ENCODE peak calls at places on chromosomes 4 and X, in five cellular contexts. One of them, this sample, is unnamed. For H3K4me1, the result is how much of the 10 kb centered on the place peaks cover.

GRCh38 chrX:40539214-40540142 is 41.3 kb upstream of the ATP6AP2 start:
- DNase-seq in mesenchymal stem cell: peak
- DNase-seq in IMR-90: peak
- DNase-seq in H9: peak
- DNase-seq in neuronal stem cell: no peak
- DNase-seq in this sample: peak

GRCh38 chr4:127498366-127498765 is 134.4 kb upstream of the INTU start:
- DNase-seq in neuronal stem cell: no peak
- DNase-seq in IMR-90: no peak
- DNase-seq in H9: no peak
- DNase-seq in mesenchymal stem cell: no peak
- DNase-seq in this sample: no peak

GRCh38 chr4:152957437-152958185 is 21.5 kb downstream of the FHDC1 start:
- DNase-seq in mesenchymal stem cell: peak
- DNase-seq in neuronal stem cell: no peak
- DNase-seq in H9: no peak
- DNase-seq in IMR-90: no peak
- DNase-seq in this sample: peak

GRCh38 chr4:10002278-10002677 is 19.0 kb downstream of the SLC2A9 start:
- DNase-seq in neuronal stem cell: no peak
- DNase-seq in IMR-90: no peak
- DNase-seq in mesenchymal stem cell: no peak
- DNase-seq in H9: no peak
- DNase-seq in this sample: no peak

GRCh38 chr4:41448935-41449334 is 89.0 kb upstream of the LIMCH1 start:
- DNase-seq in IMR-90: no peak
- DNase-seq in mesenchymal stem cell: peak
- DNase-seq in H9: no peak
- DNase-seq in neuronal stem cell: no peak
- DNase-seq in this sample: no peak

GRCh38 chr4:76687730-76688441 is 210.1 kb downstream of the SOWAHB start:
- DNase-seq in IMR-90: no peak
- DNase-seq in mesenchymal stem cell: peak
- DNase-seq in neuronal stem cell: no peak
- DNase-seq in H9: no peak
- DNase-seq in this sample: peak

GRCh38 chr4:5635826-5636196 is 72.5 kb downstream of the EVC2 start:
- DNase-seq in IMR-90: peak
- DNase-seq in mesenchymal stem cell: no peak
- DNase-seq in H9: no peak
- DNase-seq in neuronal stem cell: no peak
- DNase-seq in this sample: no peak

GRCh38 chr4:177250056-177250696 is 59.5 kb upstream of the NEIL3 start:
- DNase-seq in H9: peak
- DNase-seq in IMR-90: peak
- DNase-seq in mesenchymal stem cell: peak
- DNase-seq in neuronal stem cell: peak
- DNase-seq in this sample: peak

GRCh38 chr4:98482847-98483806 is 175.3 kb downstream of the TSPAN5 start:
- DNase-seq in neuronal stem cell: no peak
- DNase-seq in H9: no peak
- DNase-seq in IMR-90: peak
- DNase-seq in mesenchymal stem cell: no peak
- DNase-seq in this sample: no peak

GRCh38 chr4:147942729-147943128 is 210.8 kb downstream of the ARHGAP10 start:
- DNase-seq in H9: no peak
- DNase-seq in mesenchymal stem cell: no peak
- DNase-seq in neuronal stem cell: no peak
- DNase-seq in IMR-90: peak
- DNase-seq in this sample: peak

GRCh38 chrX:10101269-10101668 is 55.5 kb upstream of the CLCN4 start:
- DNase-seq in IMR-90: peak
- DNase-seq in H9: no peak
- DNase-seq in neuronal stem cell: no peak
- DNase-seq in mesenchymal stem cell: peak
- DNase-seq in this sample: no peak

GRCh38 chr4:24285759-24286158 is 298.6 kb downstream of the DHX15 start:
- DNase-seq in IMR-90: no peak
- DNase-seq in neuronal stem cell: no peak
- DNase-seq in H9: no peak
- DNase-seq in mesenchymal stem cell: no peak
- DNase-seq in this sample: no peak

GRCh38 chr4:157896726-157897125 is 276.1 kb downstream of the GASK1B start:
- DNase-seq in mesenchymal stem cell: no peak
- DNase-seq in IMR-90: no peak
- DNase-seq in neuronal stem cell: no peak
- DNase-seq in H9: no peak
- DNase-seq in this sample: peak

GRCh38 chr4:87333267-87333666 is 10.6 kb upstream of the HSD17B13 start:
- DNase-seq in mesenchymal stem cell: no peak
- DNase-seq in neuronal stem cell: no peak
- DNase-seq in IMR-90: no peak
- DNase-seq in H9: no peak
- DNase-seq in this sample: no peak

GRCh38 chr4:43339435-43339834 is 446.9 kb downstream of the GRXCR1 start:
- DNase-seq in IMR-90: peak
- DNase-seq in H9: no peak
- DNase-seq in mesenchymal stem cell: peak
- DNase-seq in neuronal stem cell: no peak
- DNase-seq in this sample: no peak

GRCh38 chr4:40246547-40246900 is 49.7 kb downstream of the RHOH start:
- DNase-seq in mesenchymal stem cell: no peak
- DNase-seq in neuronal stem cell: no peak
- DNase-seq in H9: no peak
- DNase-seq in IMR-90: no peak
- DNase-seq in this sample: no peak
- H3K4me1 ChIP-seq in mesenchymal stem cell: under half
- H3K4me1 ChIP-seq in neuronal stem cell: under half
- H3K4me1 ChIP-seq in H9: under half
- H3K4me1 ChIP-seq in IMR-90: under half
- H3K4me1 ChIP-seq in this sample: under half

DNA sequence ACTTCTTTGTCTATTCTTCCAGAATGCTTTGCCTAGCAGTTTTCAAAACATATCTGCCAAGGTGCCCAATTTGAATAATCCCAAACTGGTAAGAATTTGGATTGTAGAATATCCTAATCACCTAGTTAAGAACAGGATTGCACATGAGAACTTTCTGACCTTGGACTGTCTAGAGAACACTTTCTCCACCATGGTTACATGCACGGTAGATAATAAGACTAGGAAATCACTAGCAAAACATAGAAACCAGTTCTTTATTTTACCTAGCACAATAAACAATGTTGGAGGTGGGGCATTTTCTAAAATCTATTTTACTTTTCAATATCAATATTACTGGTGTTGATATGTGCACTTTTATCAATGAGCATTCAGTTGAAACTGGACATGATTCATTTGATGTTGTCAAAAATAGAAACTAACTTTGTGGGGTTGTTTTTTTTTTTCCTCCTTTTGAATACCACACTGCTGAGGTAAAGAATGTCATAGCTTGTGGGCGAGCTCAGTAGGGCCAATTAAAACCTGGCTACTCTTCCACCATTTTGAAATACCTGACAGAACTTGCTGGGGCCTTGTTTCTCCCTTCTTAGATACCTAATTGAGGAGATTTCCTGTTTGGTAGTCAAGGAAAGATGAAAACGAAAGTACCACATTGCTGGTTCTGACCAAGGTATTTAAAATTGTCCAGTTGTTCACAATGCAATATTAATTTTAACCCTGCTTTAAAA is 10.4 kb downstream of the MID1IP1 start:
- DNase-seq in IMR-90: no peak
- DNase-seq in neuronal stem cell: no peak
- DNase-seq in H9: no peak
- DNase-seq in mesenchymal stem cell: peak
- DNase-seq in this sample: peak
- H2AK5ac ChIP-seq in IMR-90: no peak
- H2AK5ac ChIP-seq in neuronal stem cell: no peak
- H2AK5ac ChIP-seq in H9: no peak
- H2AK5ac ChIP-seq in mesenchymal stem cell: no peak
- H2AK5ac ChIP-seq in this sample: no peak

DNA sequence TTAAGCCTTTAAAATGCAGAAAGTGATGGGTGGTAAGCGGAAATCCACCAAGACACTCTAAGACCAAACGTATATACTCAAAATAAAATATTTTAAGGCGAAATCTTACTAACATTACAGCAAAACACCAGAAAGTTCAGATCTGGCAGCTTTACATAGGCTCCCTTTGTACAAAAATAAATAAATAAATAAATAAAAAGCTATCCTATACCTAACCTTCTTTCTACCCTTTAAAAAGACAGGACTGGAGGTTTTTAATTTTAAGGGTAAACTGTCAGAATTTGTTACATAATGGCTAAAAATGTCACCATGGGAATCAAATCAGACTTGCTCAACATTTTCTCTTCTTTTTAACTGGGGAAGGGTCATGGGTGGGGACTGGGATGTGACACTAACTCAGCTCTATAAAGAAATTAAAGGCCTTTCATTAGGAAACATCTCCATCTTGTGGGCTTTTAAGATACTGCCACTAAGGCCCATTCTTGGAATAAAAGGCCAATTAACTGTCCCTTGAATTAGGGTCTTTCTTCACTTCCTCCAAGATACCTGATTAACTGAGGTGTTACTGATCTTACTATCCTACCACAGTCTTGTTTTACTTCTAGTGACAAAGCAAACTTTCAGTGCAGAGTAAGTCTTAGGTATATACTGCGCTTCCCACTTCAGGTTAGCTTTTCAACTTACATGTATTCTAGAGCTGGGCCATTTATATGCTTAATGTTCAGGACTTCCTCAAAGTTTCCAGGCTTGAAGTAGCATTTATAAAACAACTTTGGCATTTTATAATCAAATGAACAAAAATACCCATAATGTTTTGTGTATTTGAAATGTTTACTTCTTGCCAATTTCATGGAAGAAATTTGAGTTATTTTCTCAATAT is 13.3 kb downstream of the HNRNPD start:
- DNase-seq in mesenchymal stem cell: peak
- DNase-seq in neuronal stem cell: peak
- DNase-seq in IMR-90: peak
- DNase-seq in H9: no peak
- DNase-seq in this sample: peak
- H3K4me1 ChIP-seq in mesenchymal stem cell: under half
- H3K4me1 ChIP-seq in neuronal stem cell: under half
- H3K4me1 ChIP-seq in IMR-90: under half
- H3K4me1 ChIP-seq in H9: under half
- H3K4me1 ChIP-seq in this sample: under half

DNA sequence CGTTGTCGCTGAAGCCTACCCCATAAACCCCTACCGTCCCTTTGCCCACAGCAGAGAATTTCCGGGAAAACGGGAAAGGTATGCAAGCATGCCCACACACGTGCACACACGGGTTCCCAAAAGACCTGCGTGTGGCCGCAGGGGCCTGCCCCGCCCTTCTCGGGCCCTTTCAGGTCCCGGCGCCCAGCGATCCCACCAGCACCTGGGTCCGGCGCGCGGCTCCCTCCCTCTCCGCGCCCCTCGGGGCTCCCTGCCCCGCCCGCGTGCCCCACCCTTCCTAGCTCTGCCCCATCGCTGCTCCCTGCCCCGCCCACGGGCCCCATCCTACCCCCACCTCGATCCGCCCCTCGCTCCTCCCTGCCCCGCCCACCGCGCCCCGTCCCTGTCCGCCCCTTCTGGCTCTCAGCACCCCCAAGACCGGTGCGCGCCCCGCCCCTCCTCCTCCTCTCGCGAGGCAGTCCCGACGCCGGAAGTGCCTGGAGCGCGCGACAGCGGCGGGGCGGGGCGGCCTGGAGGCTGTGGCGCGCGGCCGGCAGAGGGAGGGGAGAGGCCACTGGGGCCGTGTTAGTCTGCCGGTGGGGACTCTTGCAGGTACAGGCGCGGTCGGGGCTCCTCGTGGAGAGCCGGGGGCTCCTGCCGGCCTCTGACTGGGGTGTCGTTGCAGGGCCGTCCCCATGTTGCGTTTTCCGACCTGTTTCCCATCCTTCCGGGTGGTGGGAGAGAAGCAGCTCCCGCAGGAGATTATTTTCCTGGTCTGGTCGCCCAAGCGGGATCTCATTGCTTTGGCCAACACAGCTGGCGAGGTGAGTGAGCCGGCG is at the start of gene ANAPC4:
- DNase-seq in H9: peak
- DNase-seq in IMR-90: peak
- DNase-seq in neuronal stem cell: peak
- DNase-seq in mesenchymal stem cell: peak
- DNase-seq in this sample: peak
- H2AK5ac ChIP-seq in H9: no peak
- H2AK5ac ChIP-seq in IMR-90: no peak
- H2AK5ac ChIP-seq in neuronal stem cell: no peak
- H2AK5ac ChIP-seq in mesenchymal stem cell: no peak
- H2AK5ac ChIP-seq in this sample: no peak

GRCh38 chrX:46324166-46324565 is 221.1 kb downstream of the ZNF674 start:
- DNase-seq in neuronal stem cell: no peak
- DNase-seq in IMR-90: no peak
- DNase-seq in H9: no peak
- DNase-seq in mesenchymal stem cell: no peak
- DNase-seq in this sample: no peak
- H3K4me1 ChIP-seq in neuronal stem cell: under half
- H3K4me1 ChIP-seq in IMR-90: under half
- H3K4me1 ChIP-seq in H9: under half
- H3K4me1 ChIP-seq in mesenchymal stem cell: under half
- H3K4me1 ChIP-seq in this sample: under half

GRCh38 chr4:8505229-8505628 is 64.7 kb downstream of the TRMT44 start:
- DNase-seq in neuronal stem cell: no peak
- DNase-seq in mesenchymal stem cell: no peak
- DNase-seq in H9: no peak
- DNase-seq in IMR-90: no peak
- DNase-seq in this sample: no peak
- H2AK5ac ChIP-seq in neuronal stem cell: peak
- H2AK5ac ChIP-seq in mesenchymal stem cell: no peak
- H2AK5ac ChIP-seq in H9: no peak
- H2AK5ac ChIP-seq in IMR-90: no peak
- H2AK5ac ChIP-seq in this sample: no peak

GRCh38 chrX:65695849-65696248 is 28.4 kb downstream of the MSN start:
- DNase-seq in neuronal stem cell: no peak
- DNase-seq in mesenchymal stem cell: no peak
- DNase-seq in H9: no peak
- DNase-seq in IMR-90: no peak
- DNase-seq in this sample: no peak
- H3K4me1 ChIP-seq in neuronal stem cell: under half
- H3K4me1 ChIP-seq in mesenchymal stem cell: under half
- H3K4me1 ChIP-seq in H9: under half
- H3K4me1 ChIP-seq in IMR-90: under half
- H3K4me1 ChIP-seq in this sample: under half

DNA sequence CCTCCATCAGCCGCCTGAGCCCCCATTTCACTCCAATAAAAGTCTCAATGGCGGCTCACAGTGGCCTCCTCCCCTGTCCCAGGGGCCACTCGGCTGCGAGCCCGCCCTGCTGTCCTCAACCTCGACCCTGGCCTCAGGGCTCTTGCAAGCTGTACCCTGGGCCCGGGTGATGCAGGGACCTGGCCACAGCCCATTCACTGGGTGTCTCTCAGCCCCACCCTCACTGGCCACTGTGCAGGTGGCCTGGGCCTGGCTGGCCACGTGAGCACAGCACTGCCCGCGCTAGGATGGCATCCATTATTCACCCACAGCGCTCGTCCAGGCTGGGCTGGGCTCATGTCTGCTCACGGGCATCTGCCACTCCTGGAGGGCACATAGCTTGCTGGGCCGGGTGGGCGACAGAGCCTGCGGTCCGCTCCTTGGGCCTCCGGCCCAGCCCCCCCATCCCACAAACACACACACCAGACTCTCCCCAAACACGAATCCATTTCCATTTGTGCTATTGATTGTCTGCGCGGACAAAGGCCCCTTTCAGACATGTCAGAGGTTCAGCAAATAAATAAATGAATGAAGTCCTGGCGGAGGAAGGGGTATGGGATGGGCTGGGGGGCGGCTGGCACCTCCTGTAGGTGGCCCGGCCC is 16.5 kb upstream of the FGFR3 start:
- DNase-seq in H9: no peak
- DNase-seq in mesenchymal stem cell: no peak
- DNase-seq in neuronal stem cell: no peak
- DNase-seq in IMR-90: no peak
- DNase-seq in this sample: no peak
- H2AK5ac ChIP-seq in H9: no peak
- H2AK5ac ChIP-seq in mesenchymal stem cell: no peak
- H2AK5ac ChIP-seq in neuronal stem cell: peak
- H2AK5ac ChIP-seq in IMR-90: no peak
- H2AK5ac ChIP-seq in this sample: no peak